ENCODE peak calls at places on chromosomes 16 and 17, in ten cellular contexts. One of them, this sample, is unnamed.

GRCh38 chr16:74169687-74170522 is 126.7 kb upstream of the PSMD7 start:
- DNase-seq in lower lobe of right lung: no peak
- DNase-seq in CMK: no peak
- DNase-seq in occipital lobe: no peak
- DNase-seq in progenitor cell of endocrine pancreas: no peak
- DNase-seq in K562: no peak
- DNase-seq in activated effector memory CD4-positive, alpha-beta T cell treated with anti-CD3 and anti-CD28 coated beads, Interleukin-2, amount 50 U/mL, for 16 hours: no peak
- DNase-seq in NCI-H187 treated with DMSO at 0.1 percent for 48 hours: no peak
- DNase-seq in heart left ventricle: peak; percentile 13
- DNase-seq in H7: no peak
- DNase-seq in this sample: no peak

GRCh38 chr16:53518550-53519416 is 15.8 kb upstream of the AKTIP start:
- DNase-seq in lower lobe of right lung: no peak
- DNase-seq in CMK: peak; percentile 58
- DNase-seq in occipital lobe: no peak
- DNase-seq in progenitor cell of endocrine pancreas: no peak
- DNase-seq in K562: peak; percentile 39
- DNase-seq in activated effector memory CD4-positive, alpha-beta T cell treated with anti-CD3 and anti-CD28 coated beads, Interleukin-2, amount 50 U/mL, for 16 hours: peak; percentile 92
- DNase-seq in NCI-H187 treated with DMSO at 0.1 percent for 48 hours: no peak
- DNase-seq in heart left ventricle: peak; percentile 74
- DNase-seq in H7: no peak
- DNase-seq in this sample: no peak

GRCh38 chr17:28576758-28577465 is at the start of gene ALDOC:
- DNase-seq in lower lobe of right lung: peak; percentile 99
- DNase-seq in CMK: peak; percentile 94
- DNase-seq in occipital lobe: peak; percentile 95
- DNase-seq in progenitor cell of endocrine pancreas: peak; percentile 84
- DNase-seq in K562: peak; percentile 100
- DNase-seq in activated effector memory CD4-positive, alpha-beta T cell treated with anti-CD3 and anti-CD28 coated beads, Interleukin-2, amount 50 U/mL, for 16 hours: peak; percentile 99
- DNase-seq in NCI-H187 treated with DMSO at 0.1 percent for 48 hours: peak; percentile 83
- DNase-seq in heart left ventricle: peak; percentile 96
- DNase-seq in H7: peak; percentile 99
- DNase-seq in this sample: peak; percentile 99

GRCh38 chr17:9294661-9295210 is 273.4 kb downstream of the NTN1 start:
- DNase-seq in lower lobe of right lung: no peak
- DNase-seq in CMK: no peak
- DNase-seq in occipital lobe: no peak
- DNase-seq in progenitor cell of endocrine pancreas: no peak
- DNase-seq in K562: no peak
- DNase-seq in activated effector memory CD4-positive, alpha-beta T cell treated with anti-CD3 and anti-CD28 coated beads, Interleukin-2, amount 50 U/mL, for 16 hours: no peak
- DNase-seq in NCI-H187 treated with DMSO at 0.1 percent for 48 hours: no peak
- DNase-seq in heart left ventricle: no peak
- DNase-seq in H7: no peak
- DNase-seq in this sample: no peak

GRCh38 chr17:12853921-12854320 is 64.6 kb downstream of the ARHGAP44 start:
- DNase-seq in lower lobe of right lung: no peak
- DNase-seq in CMK: no peak
- DNase-seq in occipital lobe: no peak
- DNase-seq in progenitor cell of endocrine pancreas: no peak
- DNase-seq in K562: no peak
- DNase-seq in activated effector memory CD4-positive, alpha-beta T cell treated with anti-CD3 and anti-CD28 coated beads, Interleukin-2, amount 50 U/mL, for 16 hours: no peak
- DNase-seq in NCI-H187 treated with DMSO at 0.1 percent for 48 hours: no peak
- DNase-seq in heart left ventricle: no peak
- DNase-seq in H7: peak; percentile 46
- DNase-seq in this sample: no peak

GRCh38 chr16:87765473-87765775 is 362 bp downstream of the KLHDC4 start:
- DNase-seq in lower lobe of right lung: no peak
- DNase-seq in CMK: peak; percentile 31
- DNase-seq in occipital lobe: no peak
- DNase-seq in progenitor cell of endocrine pancreas: no peak
- DNase-seq in K562: peak; percentile 40
- DNase-seq in activated effector memory CD4-positive, alpha-beta T cell treated with anti-CD3 and anti-CD28 coated beads, Interleukin-2, amount 50 U/mL, for 16 hours: peak; percentile 80
- DNase-seq in NCI-H187 treated with DMSO at 0.1 percent for 48 hours: no peak
- DNase-seq in heart left ventricle: no peak
- DNase-seq in H7: no peak
- DNase-seq in this sample: no peak

GRCh38 chr17:1040216-1040600 is 43.3 kb downstream of the TIMM22 start:
- DNase-seq in lower lobe of right lung: peak; percentile 51
- DNase-seq in CMK: no peak
- DNase-seq in occipital lobe: no peak
- DNase-seq in progenitor cell of endocrine pancreas: no peak
- DNase-seq in K562: no peak
- DNase-seq in activated effector memory CD4-positive, alpha-beta T cell treated with anti-CD3 and anti-CD28 coated beads, Interleukin-2, amount 50 U/mL, for 16 hours: no peak
- DNase-seq in NCI-H187 treated with DMSO at 0.1 percent for 48 hours: no peak
- DNase-seq in heart left ventricle: peak; percentile 49
- DNase-seq in H7: no peak
- DNase-seq in this sample: peak; percentile 68

GRCh38 chr16:15933781-15934180 is 15.6 kb upstream of the ABCC1 start:
- DNase-seq in lower lobe of right lung: no peak
- DNase-seq in CMK: no peak
- DNase-seq in occipital lobe: no peak
- DNase-seq in progenitor cell of endocrine pancreas: no peak
- DNase-seq in K562: no peak
- DNase-seq in activated effector memory CD4-positive, alpha-beta T cell treated with anti-CD3 and anti-CD28 coated beads, Interleukin-2, amount 50 U/mL, for 16 hours: no peak
- DNase-seq in NCI-H187 treated with DMSO at 0.1 percent for 48 hours: no peak
- DNase-seq in heart left ventricle: no peak
- DNase-seq in H7: no peak
- DNase-seq in this sample: no peak

GRCh38 chr17:78174332-78174869 is 6.0 kb downstream of the SYNGR2 start:
- DNase-seq in lower lobe of right lung: peak; percentile 97
- DNase-seq in CMK: no peak
- DNase-seq in occipital lobe: peak; percentile 77
- DNase-seq in progenitor cell of endocrine pancreas: no peak
- DNase-seq in K562: no peak
- DNase-seq in activated effector memory CD4-positive, alpha-beta T cell treated with anti-CD3 and anti-CD28 coated beads, Interleukin-2, amount 50 U/mL, for 16 hours: no peak
- DNase-seq in NCI-H187 treated with DMSO at 0.1 percent for 48 hours: no peak
- DNase-seq in heart left ventricle: peak; percentile 87
- DNase-seq in H7: peak; percentile 54
- DNase-seq in this sample: peak; percentile 93

GRCh38 chr17:76673729-76674128 is 30.2 kb upstream of the ST6GALNAC1 start:
- DNase-seq in lower lobe of right lung: no peak
- DNase-seq in CMK: no peak
- DNase-seq in occipital lobe: no peak
- DNase-seq in progenitor cell of endocrine pancreas: no peak
- DNase-seq in K562: no peak
- DNase-seq in activated effector memory CD4-positive, alpha-beta T cell treated with anti-CD3 and anti-CD28 coated beads, Interleukin-2, amount 50 U/mL, for 16 hours: no peak
- DNase-seq in NCI-H187 treated with DMSO at 0.1 percent for 48 hours: no peak
- DNase-seq in heart left ventricle: no peak
- DNase-seq in H7: no peak
- DNase-seq in this sample: no peak

GRCh38 chr16:4309833-4310266 is 6.0 kb upstream of the GLIS2 start:
- DNase-seq in lower lobe of right lung: peak; percentile 81
- DNase-seq in CMK: no peak
- DNase-seq in occipital lobe: no peak
- DNase-seq in progenitor cell of endocrine pancreas: peak; percentile 70
- DNase-seq in K562: no peak
- DNase-seq in activated effector memory CD4-positive, alpha-beta T cell treated with anti-CD3 and anti-CD28 coated beads, Interleukin-2, amount 50 U/mL, for 16 hours: peak; percentile 86
- DNase-seq in NCI-H187 treated with DMSO at 0.1 percent for 48 hours: no peak
- DNase-seq in heart left ventricle: peak; percentile 70
- DNase-seq in H7: peak; percentile 93
- DNase-seq in this sample: peak; percentile 87

GRCh38 chr17:4319221-4319620 is 47.3 kb downstream of the UBE2G1 start:
- DNase-seq in lower lobe of right lung: no peak
- DNase-seq in CMK: no peak
- DNase-seq in occipital lobe: no peak
- DNase-seq in progenitor cell of endocrine pancreas: no peak
- DNase-seq in K562: no peak
- DNase-seq in activated effector memory CD4-positive, alpha-beta T cell treated with anti-CD3 and anti-CD28 coated beads, Interleukin-2, amount 50 U/mL, for 16 hours: no peak
- DNase-seq in NCI-H187 treated with DMSO at 0.1 percent for 48 hours: no peak
- DNase-seq in heart left ventricle: no peak
- DNase-seq in H7: no peak
- DNase-seq in this sample: no peak

GRCh38 chr16:56327929-56328258 is 97.5 kb downstream of the AMFR start:
- DNase-seq in lower lobe of right lung: no peak
- DNase-seq in CMK: no peak
- DNase-seq in occipital lobe: no peak
- DNase-seq in progenitor cell of endocrine pancreas: no peak
- DNase-seq in K562: no peak
- DNase-seq in activated effector memory CD4-positive, alpha-beta T cell treated with anti-CD3 and anti-CD28 coated beads, Interleukin-2, amount 50 U/mL, for 16 hours: no peak
- DNase-seq in NCI-H187 treated with DMSO at 0.1 percent for 48 hours: no peak
- DNase-seq in heart left ventricle: no peak
- DNase-seq in H7: no peak
- DNase-seq in this sample: no peak

GRCh38 chr16:71956500-71956899 is 43.7 kb downstream of the PKD1L3 start:
- DNase-seq in lower lobe of right lung: no peak
- DNase-seq in CMK: no peak
- DNase-seq in occipital lobe: no peak
- DNase-seq in progenitor cell of endocrine pancreas: no peak
- DNase-seq in K562: no peak
- DNase-seq in activated effector memory CD4-positive, alpha-beta T cell treated with anti-CD3 and anti-CD28 coated beads, Interleukin-2, amount 50 U/mL, for 16 hours: no peak
- DNase-seq in NCI-H187 treated with DMSO at 0.1 percent for 48 hours: no peak
- DNase-seq in heart left ventricle: no peak
- DNase-seq in H7: no peak
- DNase-seq in this sample: no peak

GRCh38 chr17:2435181-2435741 is 34.4 kb upstream of the MNT start:
- DNase-seq in lower lobe of right lung: no peak
- DNase-seq in CMK: no peak
- DNase-seq in occipital lobe: peak; percentile 19
- DNase-seq in progenitor cell of endocrine pancreas: no peak
- DNase-seq in K562: peak; percentile 9
- DNase-seq in activated effector memory CD4-positive, alpha-beta T cell treated with anti-CD3 and anti-CD28 coated beads, Interleukin-2, amount 50 U/mL, for 16 hours: no peak
- DNase-seq in NCI-H187 treated with DMSO at 0.1 percent for 48 hours: peak; percentile 55
- DNase-seq in heart left ventricle: no peak
- DNase-seq in H7: peak; percentile 74
- DNase-seq in this sample: no peak

GRCh38 chr16:17691621-17692231 is 221.0 kb upstream of the XYLT1 start:
- DNase-seq in lower lobe of right lung: no peak
- DNase-seq in CMK: no peak
- DNase-seq in occipital lobe: no peak
- DNase-seq in progenitor cell of endocrine pancreas: no peak
- DNase-seq in K562: no peak
- DNase-seq in activated effector memory CD4-positive, alpha-beta T cell treated with anti-CD3 and anti-CD28 coated beads, Interleukin-2, amount 50 U/mL, for 16 hours: no peak
- DNase-seq in NCI-H187 treated with DMSO at 0.1 percent for 48 hours: no peak
- DNase-seq in heart left ventricle: no peak
- DNase-seq in H7: no peak
- DNase-seq in this sample: no peak

GRCh38 chr16:50338371-50339231 is 30.2 kb downstream of the BRD7 start:
- DNase-seq in lower lobe of right lung: no peak
- DNase-seq in CMK: no peak
- DNase-seq in occipital lobe: no peak
- DNase-seq in progenitor cell of endocrine pancreas: no peak
- DNase-seq in K562: peak; percentile 39
- DNase-seq in activated effector memory CD4-positive, alpha-beta T cell treated with anti-CD3 and anti-CD28 coated beads, Interleukin-2, amount 50 U/mL, for 16 hours: no peak
- DNase-seq in NCI-H187 treated with DMSO at 0.1 percent for 48 hours: no peak
- DNase-seq in heart left ventricle: no peak
- DNase-seq in H7: no peak
- DNase-seq in this sample: no peak

This sample was measured in aorta.